ENCODE peak calls at places on chromosomes 11 and 22, in six cellular contexts. D, Q, Y, M, G and H are unnamed samples.
A peak's percentile ranks its signal among the peaks of the same experiment; 100 is the strongest.

GRCh38 chr11:110907629-110908028 is 195.4 kb upstream of the ARHGAP20 start:
- DNase-seq in D (peak; percentile 99), Q (peak; percentile 27), Y (no peak), M (no peak), G (no peak), H (peak; percentile 71)

GRCh38 chr11:61889831-61890230 is 1.5 kb downstream of the FADS3 start:
- DNase-seq in D (no peak), Q (no peak), Y (no peak), M (no peak), G (no peak), H (no peak)

GRCh38 chr22:35312198-35313059 is 12.7 kb downstream of the TOM1 start:
- DNase-seq in D (no peak), Q (no peak), Y (no peak), M (no peak), G (peak; percentile 42), H (no peak)

GRCh38 chr11:64620286-64620962 is 29.4 kb downstream of the SLC22A12 start:
- DNase-seq in D (no peak), Q (peak; percentile 66), Y (peak; percentile 31), M (no peak), G (no peak), H (peak; percentile 81)

GRCh38 chr11:121670792-121671275 is 218.1 kb upstream of the SORL1-AS1 start:
- DNase-seq in D (no peak), Q (peak; percentile 78), Y (no peak), M (no peak), G (no peak), H (peak; percentile 76)

GRCh38 chr11:36098976-36099375 is 155.1 kb downstream of the LDLRAD3 start:
- DNase-seq in D (no peak), Q (no peak), Y (no peak), M (no peak), G (no peak), H (no peak)

GRCh38 chr22:49970528-49971231 is 10.1 kb downstream of the PIM3 start:
- DNase-seq in D (peak; percentile 70), Q (peak; percentile 64), Y (peak; percentile 59), M (peak; percentile 94), G (peak; percentile 95), H (peak; percentile 79)

GRCh38 chr22:35802885-35803284 is 85.2 kb downstream of the APOL5 start:
- DNase-seq in D (no peak), Q (no peak), Y (no peak), M (no peak), G (no peak), H (no peak)